ENCODE peak calls at places on chromosome 20, in six cellular contexts. One of them, this sample, is unnamed.

GRCh38 chr20:59159091-59159821 is 4.4 kb upstream of the ZNF831 start:
- DNase-seq in neural progenitor cell: peak
- DNase-seq in neural crest cell: no peak
- DNase-seq in nephron progenitor cell: no peak
- DNase-seq in heart right ventricle: no peak
- DNase-seq in breast epithelium: no peak
- DNase-seq in this sample: no peak

GRCh38 chr20:10034717-10035571 is at the start of gene ANKEF1:
- DNase-seq in neural progenitor cell: peak
- DNase-seq in neural crest cell: peak
- DNase-seq in nephron progenitor cell: peak
- DNase-seq in heart right ventricle: peak
- DNase-seq in breast epithelium: peak
- DNase-seq in this sample: peak

GRCh38 chr20:11274137-11274536 is 600.3 kb upstream of the JAG1 start:
- DNase-seq in neural progenitor cell: peak
- DNase-seq in neural crest cell: no peak
- DNase-seq in nephron progenitor cell: peak
- DNase-seq in heart right ventricle: no peak
- DNase-seq in breast epithelium: no peak
- DNase-seq in this sample: no peak

GRCh38 chr20:8020314-8021079 is 936 bp upstream of the TMX4 start:
- DNase-seq in neural progenitor cell: no peak
- DNase-seq in neural crest cell: no peak
- DNase-seq in nephron progenitor cell: no peak
- DNase-seq in heart right ventricle: no peak
- DNase-seq in breast epithelium: no peak
- DNase-seq in this sample: no peak

GRCh38 chr20:13279171-13279570 is 58.1 kb downstream of the ISM1 start:
- DNase-seq in neural progenitor cell: no peak
- DNase-seq in neural crest cell: no peak
- DNase-seq in nephron progenitor cell: no peak
- DNase-seq in heart right ventricle: no peak
- DNase-seq in breast epithelium: no peak
- DNase-seq in this sample: no peak

GRCh38 chr20:21105429-21106170 is 558 bp downstream of the LINC00237 start:
- DNase-seq in neural progenitor cell: peak
- DNase-seq in neural crest cell: no peak
- DNase-seq in nephron progenitor cell: peak
- DNase-seq in heart right ventricle: no peak
- DNase-seq in breast epithelium: no peak
- DNase-seq in this sample: no peak

GRCh38 chr20:1334370-1334731 is 5.4 kb upstream of the SDCBP2 start:
- DNase-seq in neural progenitor cell: no peak
- DNase-seq in neural crest cell: no peak
- DNase-seq in nephron progenitor cell: no peak
- DNase-seq in heart right ventricle: no peak
- DNase-seq in breast epithelium: no peak
- DNase-seq in this sample: no peak

GRCh38 chr20:1500496-1500895 is 9.3 kb upstream of the SIRPB2 start:
- DNase-seq in neural progenitor cell: no peak
- DNase-seq in neural crest cell: no peak
- DNase-seq in nephron progenitor cell: no peak
- DNase-seq in heart right ventricle: no peak
- DNase-seq in breast epithelium: no peak
- DNase-seq in this sample: no peak

GRCh38 chr20:50054626-50055511 is 58.1 kb downstream of the UBE2V1 start:
- DNase-seq in neural progenitor cell: peak
- DNase-seq in neural crest cell: peak
- DNase-seq in nephron progenitor cell: peak
- DNase-seq in heart right ventricle: peak
- DNase-seq in breast epithelium: no peak
- DNase-seq in this sample: peak

GRCh38 chr20:21522479-21523397 is 8.9 kb upstream of the NKX2-2 start:
- DNase-seq in neural progenitor cell: peak
- DNase-seq in neural crest cell: no peak
- DNase-seq in nephron progenitor cell: peak
- DNase-seq in heart right ventricle: no peak
- DNase-seq in breast epithelium: no peak
- DNase-seq in this sample: peak

GRCh38 chr20:15235799-15236198 is 898.4 kb upstream of the FLRT3 start:
- DNase-seq in neural progenitor cell: no peak
- DNase-seq in neural crest cell: no peak
- DNase-seq in nephron progenitor cell: no peak
- DNase-seq in heart right ventricle: no peak
- DNase-seq in breast epithelium: no peak
- DNase-seq in this sample: no peak

GRCh38 chr20:11654766-11655165 is 262.9 kb upstream of the BTBD3 start:
- DNase-seq in neural progenitor cell: no peak
- DNase-seq in neural crest cell: no peak
- DNase-seq in nephron progenitor cell: no peak
- DNase-seq in heart right ventricle: no peak
- DNase-seq in breast epithelium: no peak
- DNase-seq in this sample: no peak

GRCh38 chr20:15703171-15703911 is 869.9 kb downstream of the KIF16B start:
- DNase-seq in neural progenitor cell: no peak
- DNase-seq in neural crest cell: no peak
- DNase-seq in nephron progenitor cell: no peak
- DNase-seq in heart right ventricle: no peak
- DNase-seq in breast epithelium: no peak
- DNase-seq in this sample: no peak

GRCh38 chr20:3923818-3924217 is 34.6 kb downstream of the PANK2 start:
- DNase-seq in neural progenitor cell: no peak
- DNase-seq in neural crest cell: no peak
- DNase-seq in nephron progenitor cell: no peak
- DNase-seq in heart right ventricle: no peak
- DNase-seq in breast epithelium: no peak
- DNase-seq in this sample: no peak

GRCh38 chr20:3925113-3925695 is 36.0 kb downstream of the PANK2 start:
- DNase-seq in neural progenitor cell: no peak
- DNase-seq in neural crest cell: no peak
- DNase-seq in nephron progenitor cell: no peak
- DNase-seq in heart right ventricle: no peak
- DNase-seq in breast epithelium: no peak
- DNase-seq in this sample: no peak

GRCh38 chr20:3924304-3925112 is 35.3 kb downstream of the PANK2 start:
- DNase-seq in neural progenitor cell: no peak
- DNase-seq in neural crest cell: no peak
- DNase-seq in nephron progenitor cell: no peak
- DNase-seq in heart right ventricle: peak
- DNase-seq in breast epithelium: no peak
- DNase-seq in this sample: no peak

GRCh38 chr20:3922223-3922982 is 33.2 kb downstream of the PANK2 start:
- DNase-seq in neural progenitor cell: no peak
- DNase-seq in neural crest cell: no peak
- DNase-seq in nephron progenitor cell: no peak
- DNase-seq in heart right ventricle: no peak
- DNase-seq in breast epithelium: no peak
- DNase-seq in this sample: no peak

DNA sequence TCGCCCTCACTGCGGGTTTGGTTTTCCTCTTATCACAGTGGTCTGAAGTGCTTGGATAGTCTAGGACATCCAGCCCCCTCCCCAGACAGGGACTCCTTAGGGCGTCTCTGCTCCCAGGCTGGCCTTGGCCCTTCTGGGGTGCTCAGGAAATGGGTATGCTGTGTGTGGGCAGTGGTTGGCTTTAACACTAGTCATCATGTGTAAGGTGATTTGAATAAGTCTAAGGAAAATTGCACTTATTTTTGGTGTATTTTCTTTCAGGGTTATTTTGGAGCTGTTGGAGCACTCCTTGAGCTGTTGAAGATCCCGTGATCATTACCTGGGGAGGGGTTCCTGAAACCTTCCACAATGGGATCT is 33.8 kb downstream of the PANK2 start:
- DNase-seq in neural progenitor cell: no peak
- DNase-seq in neural crest cell: no peak
- DNase-seq in nephron progenitor cell: no peak
- DNase-seq in heart right ventricle: no peak
- DNase-seq in breast epithelium: no peak
- DNase-seq in this sample: no peak
- TF ChIP-seq CTCF in neural progenitor cell: no peak
- TF ChIP-seq CTCF in neural crest cell: no peak
- TF ChIP-seq CTCF in nephron progenitor cell: no peak
- TF ChIP-seq CTCF in heart right ventricle: no peak
- TF ChIP-seq CTCF in breast epithelium: no peak
- TF ChIP-seq CTCF in this sample: no peak

GRCh38 chr20:61896058-61896961 is 169.4 kb downstream of the TAF4 start:
- DNase-seq in neural progenitor cell: peak
- DNase-seq in neural crest cell: peak
- DNase-seq in nephron progenitor cell: peak
- DNase-seq in heart right ventricle: peak
- DNase-seq in breast epithelium: no peak
- DNase-seq in this sample: peak
- TF ChIP-seq CTCF in neural progenitor cell: peak
- TF ChIP-seq CTCF in neural crest cell: peak
- TF ChIP-seq CTCF in nephron progenitor cell: peak
- TF ChIP-seq CTCF in heart right ventricle: peak
- TF ChIP-seq CTCF in breast epithelium: peak
- TF ChIP-seq CTCF in this sample: peak

GRCh38 chr20:45305262-45305661 is 1.4 kb upstream of the RBPJL start:
- DNase-seq in neural progenitor cell: no peak
- DNase-seq in neural crest cell: no peak
- DNase-seq in nephron progenitor cell: no peak
- DNase-seq in heart right ventricle: no peak
- DNase-seq in breast epithelium: no peak
- DNase-seq in this sample: no peak
- TF ChIP-seq CTCF in neural progenitor cell: no peak
- TF ChIP-seq CTCF in neural crest cell: no peak
- TF ChIP-seq CTCF in nephron progenitor cell: no peak
- TF ChIP-seq CTCF in heart right ventricle: no peak
- TF ChIP-seq CTCF in breast epithelium: no peak
- TF ChIP-seq CTCF in this sample: no peak

GRCh38 chr20:6829510-6830116 is 62.1 kb downstream of the BMP2 start:
- DNase-seq in neural progenitor cell: peak
- DNase-seq in neural crest cell: no peak
- DNase-seq in nephron progenitor cell: no peak
- DNase-seq in heart right ventricle: no peak
- DNase-seq in breast epithelium: no peak
- DNase-seq in this sample: no peak
- TF ChIP-seq CTCF in neural progenitor cell: peak
- TF ChIP-seq CTCF in neural crest cell: peak
- TF ChIP-seq CTCF in nephron progenitor cell: no peak
- TF ChIP-seq CTCF in heart right ventricle: no peak
- TF ChIP-seq CTCF in breast epithelium: no peak
- TF ChIP-seq CTCF in this sample: no peak

DNA sequence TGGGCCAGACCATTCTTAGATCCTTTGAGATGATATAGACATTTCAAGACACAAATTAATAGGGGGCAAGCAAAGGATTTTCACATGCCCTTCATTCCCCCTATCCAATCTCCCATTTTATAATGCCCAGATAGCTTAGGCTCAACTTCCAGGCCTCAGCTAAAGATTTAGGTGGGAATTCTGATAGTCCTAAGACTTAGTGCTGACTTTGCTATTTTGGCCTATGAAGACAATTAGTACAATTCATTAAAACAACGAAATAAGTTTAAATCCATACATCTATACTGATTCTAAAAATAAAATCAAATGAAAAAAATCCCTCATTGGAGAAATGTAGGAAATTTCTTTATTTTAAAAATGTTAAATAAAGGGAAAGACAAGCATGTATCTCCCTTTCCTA is 259.5 kb downstream of the CBLN4 start:
- DNase-seq in neural progenitor cell: no peak
- DNase-seq in neural crest cell: no peak
- DNase-seq in nephron progenitor cell: no peak
- DNase-seq in heart right ventricle: no peak
- DNase-seq in breast epithelium: no peak
- DNase-seq in this sample: no peak
- TF ChIP-seq CTCF in neural progenitor cell: no peak
- TF ChIP-seq CTCF in neural crest cell: no peak
- TF ChIP-seq CTCF in nephron progenitor cell: no peak
- TF ChIP-seq CTCF in heart right ventricle: no peak
- TF ChIP-seq CTCF in breast epithelium: no peak
- TF ChIP-seq CTCF in this sample: no peak

DNA sequence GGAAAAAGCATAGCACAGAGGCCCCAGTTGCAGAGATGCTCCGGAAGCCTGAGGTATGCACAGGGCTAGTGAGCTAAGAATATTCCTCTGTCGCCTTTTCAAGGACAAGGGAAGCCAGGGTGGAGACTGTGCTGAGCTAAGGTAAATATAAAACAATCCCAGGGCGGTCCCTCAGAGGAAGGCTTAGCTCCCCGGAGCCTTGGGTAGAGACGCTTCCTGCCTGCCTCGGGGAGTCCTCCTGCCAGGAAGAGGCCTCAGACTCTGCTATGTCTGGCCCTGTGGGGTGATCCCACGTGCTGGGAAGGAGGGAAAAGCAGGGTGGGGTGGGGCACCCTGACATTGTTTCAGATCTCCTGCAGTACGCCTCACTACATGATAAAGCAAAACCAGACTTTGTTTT is 134.9 kb upstream of the FOXA2 start:
- DNase-seq in neural progenitor cell: no peak
- DNase-seq in neural crest cell: no peak
- DNase-seq in nephron progenitor cell: no peak
- DNase-seq in heart right ventricle: peak
- DNase-seq in breast epithelium: no peak
- DNase-seq in this sample: no peak
- TF ChIP-seq CTCF in neural progenitor cell: no peak
- TF ChIP-seq CTCF in neural crest cell: no peak
- TF ChIP-seq CTCF in nephron progenitor cell: no peak
- TF ChIP-seq CTCF in heart right ventricle: no peak
- TF ChIP-seq CTCF in breast epithelium: no peak
- TF ChIP-seq CTCF in this sample: no peak

GRCh38 chr20:43409041-43409913 is 48.4 kb upstream of the SRSF6 start:
- DNase-seq in neural progenitor cell: peak
- DNase-seq in neural crest cell: peak
- DNase-seq in nephron progenitor cell: peak
- DNase-seq in heart right ventricle: no peak
- DNase-seq in breast epithelium: no peak
- DNase-seq in this sample: no peak

DNA sequence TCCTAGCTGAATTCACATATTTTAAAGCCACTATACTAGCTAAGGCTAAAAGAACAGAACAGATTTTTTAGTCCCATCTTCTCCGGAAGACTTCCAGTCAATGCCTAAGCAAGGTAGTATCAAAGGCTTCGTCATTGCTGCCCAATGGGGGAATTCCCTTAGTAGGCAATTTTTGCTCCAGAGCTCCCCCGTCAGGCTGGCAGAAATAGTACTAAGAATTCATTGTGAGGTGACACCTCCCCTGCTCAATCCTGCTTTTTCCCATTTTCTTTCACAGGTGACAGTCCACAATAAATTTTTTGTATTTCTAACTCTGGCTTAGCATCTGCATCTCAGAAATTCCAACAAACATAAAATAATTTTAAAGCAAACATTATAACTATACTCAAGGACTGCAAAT is 52.8 kb upstream of the SRSF6 start:
- DNase-seq in neural progenitor cell: peak
- DNase-seq in neural crest cell: no peak
- DNase-seq in nephron progenitor cell: no peak
- DNase-seq in heart right ventricle: no peak
- DNase-seq in breast epithelium: no peak
- DNase-seq in this sample: no peak
- TF ChIP-seq CTCF in neural progenitor cell: peak
- TF ChIP-seq CTCF in neural crest cell: no peak
- TF ChIP-seq CTCF in nephron progenitor cell: no peak
- TF ChIP-seq CTCF in heart right ventricle: no peak
- TF ChIP-seq CTCF in breast epithelium: no peak
- TF ChIP-seq CTCF in this sample: peak

This sample was measured in progenitor cell of endocrine pancreas.